ENCODE peak calls at places on chromosomes 5 and 9, in six cellular contexts. U, Y, E, H, T and K are unnamed samples. For H3K4me1, the result is how much of the 10 kb centered on the place peaks cover.

GRCh38 chr9:112810696-112811490 is 60.3 kb downstream of the SNX30 start:
- DNase-seq in U (no peak), E (no peak), H (no peak), Y (no peak), T (no peak), K (no peak)

GRCh38 chr9:72390896-72391295 is 25.9 kb upstream of the ZFAND5 start:
- DNase-seq in E (no peak), U (no peak), H (no peak), Y (no peak), T (no peak), K (no peak)

GRCh38 chr5:2670856-2671404 is 80.5 kb downstream of the IRX2 start:
- DNase-seq in Y (no peak), E (no peak), H (no peak), U (no peak), T (no peak), K (no peak)

GRCh38 chr9:93896093-93896492 is 59.1 kb downstream of the BARX1 start:
- DNase-seq in Y (no peak), T (no peak), E (no peak), H (no peak), U (no peak), K (no peak)

GRCh38 chr5:6545036-6545693 is 87.7 kb downstream of the NSUN2 start:
- DNase-seq in T (no peak), E (no peak), H (no peak), Y (no peak), U (no peak), K (no peak)

GRCh38 chr5:141958773-141959172 is 771 bp upstream of the PCDH12 start:
- DNase-seq in U (no peak), E (no peak), H (peak), T (no peak), Y (peak), K (no peak)

GRCh38 chr9:72718503-72718902 is 197.1 kb downstream of the TMC1 start:
- DNase-seq in T (no peak), E (no peak), Y (no peak), H (no peak), U (no peak), K (no peak)

GRCh38 chr5:135426102-135427082 is 20.8 kb downstream of the DCANP1 start:
- DNase-seq in E (no peak), U (peak), H (no peak), T (no peak), Y (peak), K (no peak)

GRCh38 chr5:74576941-74577456 is 63.5 kb downstream of the ENC1 start:
- DNase-seq in E (peak), Y (peak), T (no peak), H (no peak), U (no peak), K (no peak)

GRCh38 chr9:18474778-18475177 is 825 bp downstream of the ADAMTSL1 start:
- DNase-seq in U (no peak), E (no peak), H (no peak), T (no peak), Y (peak), K (no peak)

GRCh38 chr5:56685503-56686217 is 129.7 kb upstream of the MAP3K1 start:
- DNase-seq in E (no peak), U (no peak), Y (no peak), H (no peak), T (no peak), K (no peak)

GRCh38 chr5:159971931-159972461 is 36.9 kb upstream of the TTC1 start:
- DNase-seq in T (no peak), U (no peak), H (no peak), E (no peak), Y (no peak), K (peak)

GRCh38 chr5:159978358-159978757 is 30.6 kb upstream of the TTC1 start:
- DNase-seq in E (no peak), H (no peak), U (no peak), T (no peak), Y (no peak), K (no peak)

GRCh38 chr5:159976921-159977320 is 32.0 kb upstream of the TTC1 start:
- DNase-seq in H (no peak), T (no peak), Y (no peak), E (no peak), U (no peak), K (no peak)

GRCh38 chr5:159972538-159973362 is 36.2 kb upstream of the TTC1 start:
- DNase-seq in E (no peak), U (no peak), Y (no peak), H (no peak), T (no peak), K (peak)

DNA sequence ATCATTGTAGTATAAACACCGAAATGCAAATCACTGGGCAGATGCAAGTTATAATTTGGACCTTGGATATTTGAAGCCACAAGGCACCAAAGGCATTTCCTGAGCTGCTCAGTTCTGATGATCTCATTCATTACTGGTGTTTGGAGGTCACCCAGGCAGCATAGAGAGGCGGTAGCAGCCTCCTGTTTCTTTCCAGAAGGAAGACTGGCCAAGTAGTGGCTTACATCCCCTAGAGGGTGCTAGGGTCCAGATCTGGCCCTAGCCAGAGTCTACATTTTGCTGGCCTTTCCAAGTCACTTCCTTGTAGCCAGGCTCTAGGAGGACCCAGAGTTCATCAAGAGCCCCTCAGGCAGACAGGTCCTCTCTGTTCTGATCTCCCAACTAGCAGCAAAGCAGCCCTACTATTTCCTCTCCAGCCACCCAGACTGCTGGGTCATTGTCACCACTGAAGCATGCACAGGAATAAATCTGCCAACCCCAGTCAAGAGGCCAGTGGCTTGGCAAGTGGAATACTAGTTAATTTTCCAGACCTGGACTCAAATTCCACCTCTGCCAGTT is 33.4 kb upstream of the TTC1 start:
- DNase-seq in U (peak), T (no peak), Y (peak), E (peak), H (no peak), K (no peak)
- TF ChIP-seq CTCF in U (no peak), T (peak), Y (peak), E (no peak), H (no peak), K (no peak)

DNA sequence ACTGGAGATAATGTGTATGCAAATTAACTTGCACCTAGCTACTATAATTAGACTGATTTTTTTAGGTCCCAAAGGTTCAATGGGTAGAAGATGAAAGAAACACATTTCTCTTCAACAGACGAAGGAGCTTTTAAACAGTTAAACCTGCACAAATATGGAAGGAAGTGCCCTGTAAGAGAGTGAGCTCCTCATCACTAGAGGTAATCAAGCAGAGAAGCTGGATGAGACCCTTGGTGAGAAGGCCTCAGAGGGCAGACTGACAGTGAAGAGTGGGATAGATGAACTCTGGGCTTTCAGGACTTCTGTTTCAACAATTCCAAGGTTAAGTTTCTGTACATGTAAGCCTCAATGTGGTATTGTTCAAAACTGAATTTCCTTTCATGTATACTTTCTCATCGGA is 23.2 kb downstream of the PTPN3 start:
- DNase-seq in E (no peak), U (no peak), H (no peak), T (no peak), Y (no peak), K (no peak)
- H3K27ac ChIP-seq in E (peak), U (no peak), H (peak), T (no peak), Y (no peak), K (no peak)

GRCh38 chr9:89428222-89428761 is 69.6 kb downstream of the SEMA4D start:
- DNase-seq in H (no peak), T (no peak), Y (no peak), E (no peak), U (no peak), K (no peak)
- H3K4me1 ChIP-seq in H (half or more), T (under half), Y (under half), E (under half), U (under half), K (under half)

GRCh38 chr9:135726138-135726853 is 24.3 kb downstream of the KCNT1 start:
- DNase-seq in T (no peak), H (no peak), U (no peak), E (no peak), Y (no peak), K (no peak)
- TF ChIP-seq CTCF in T (no peak), H (no peak), U (peak), E (no peak), Y (peak), K (no peak)

GRCh38 chr5:932628-933250 is 40.1 kb downstream of the TRIP13 start:
- DNase-seq in Y (no peak), U (no peak), T (no peak), H (no peak), E (no peak), K (no peak)
- H3K27ac ChIP-seq in Y (no peak), U (no peak), T (no peak), H (no peak), E (no peak), K (no peak)

GRCh38 chr9:114803459-114803858 is 2.4 kb downstream of the TNFSF15 start:
- DNase-seq in T (no peak), Y (no peak), E (no peak), U (no peak), H (no peak), K (no peak)

GRCh38 chr9:114803886-114804285 is 2.0 kb downstream of the TNFSF15 start:
- DNase-seq in E (no peak), T (no peak), U (no peak), Y (no peak), H (no peak), K (no peak)

GRCh38 chr9:114805670-114806551 is at the start of gene TNFSF15:
- DNase-seq in Y (peak), T (peak), H (peak), U (no peak), E (no peak), K (peak)

GRCh38 chr9:114806571-114806970 is 732 bp upstream of the TNFSF15 start:
- DNase-seq in E (no peak), U (no peak), Y (no peak), T (no peak), H (no peak), K (no peak)

DNA sequence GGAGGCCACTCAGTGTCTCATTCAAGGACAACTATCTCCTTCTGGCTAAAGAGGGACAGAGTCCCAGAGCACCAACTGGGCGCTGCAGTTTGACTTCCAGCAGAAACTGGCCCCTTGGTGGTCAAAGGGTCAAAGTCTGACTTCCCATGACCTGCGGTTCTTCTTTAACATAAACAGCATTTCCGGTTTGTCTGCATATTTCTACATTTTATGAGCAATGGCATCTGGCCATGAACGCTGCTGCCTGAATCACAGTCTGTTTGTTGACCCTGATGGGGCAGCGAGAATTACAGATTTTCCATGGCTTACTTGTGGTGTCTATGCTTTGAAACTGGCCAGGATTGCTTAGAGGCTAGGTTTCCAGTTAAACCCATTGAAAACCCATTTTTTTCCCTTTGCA is 1.3 kb downstream of the TNFSF15 start:
- DNase-seq in E (no peak), Y (peak), T (peak), H (no peak), U (peak), K (peak)
- H3K4me1 ChIP-seq in E (under half), Y (under half), T (under half), H (under half), U (under half), K (under half)

DNA sequence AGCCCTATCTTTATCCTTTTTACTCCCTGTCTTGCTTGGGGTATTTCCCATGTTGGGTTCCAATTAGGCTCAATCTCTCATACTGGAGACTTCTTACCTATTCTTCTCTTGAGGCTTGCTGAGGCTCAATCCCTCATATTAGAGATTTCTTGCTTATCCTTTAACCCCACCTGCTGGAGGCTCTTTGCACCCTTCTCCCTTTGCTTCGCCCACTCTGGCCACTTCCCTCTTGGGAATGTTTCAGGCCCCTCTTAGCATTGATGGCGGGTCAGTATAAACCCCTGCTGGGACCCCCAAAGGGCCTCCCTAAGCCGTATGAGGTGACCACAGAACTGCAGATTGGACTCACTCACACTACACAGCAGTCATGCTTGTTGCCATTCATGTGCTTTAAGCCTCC is 69.3 kb upstream of the CDK20 start:
- DNase-seq in Y (no peak), H (no peak), E (no peak), U (no peak), T (no peak), K (no peak)
- TF ChIP-seq CTCF in Y (no peak), H (no peak), E (no peak), U (no peak), T (peak), K (no peak)

DNA sequence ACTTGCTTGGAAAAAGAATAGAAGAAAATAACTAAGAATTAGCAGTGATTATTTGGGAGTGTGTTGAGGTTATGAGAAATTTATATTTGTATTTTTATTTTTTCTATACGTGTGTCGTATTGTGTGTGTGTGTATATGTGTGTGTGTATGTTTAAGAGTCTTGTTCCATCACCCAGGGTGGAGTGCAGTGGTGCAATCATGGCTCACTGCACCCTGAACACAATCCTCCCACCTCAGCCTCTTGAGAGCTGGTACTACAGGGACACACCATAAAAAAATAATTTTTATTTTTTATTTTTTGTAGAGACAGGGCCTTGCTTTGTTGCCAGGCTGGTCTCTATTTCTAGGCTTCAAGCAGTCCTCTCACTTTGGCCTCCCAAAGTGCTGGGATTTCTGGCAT is 643.8 kb downstream of the PDE4D start:
- DNase-seq in Y (no peak), H (no peak), E (no peak), T (no peak), U (no peak), K (no peak)
- H3K27ac ChIP-seq in Y (no peak), H (peak), E (no peak), T (no peak), U (no peak), K (no peak)

DNA sequence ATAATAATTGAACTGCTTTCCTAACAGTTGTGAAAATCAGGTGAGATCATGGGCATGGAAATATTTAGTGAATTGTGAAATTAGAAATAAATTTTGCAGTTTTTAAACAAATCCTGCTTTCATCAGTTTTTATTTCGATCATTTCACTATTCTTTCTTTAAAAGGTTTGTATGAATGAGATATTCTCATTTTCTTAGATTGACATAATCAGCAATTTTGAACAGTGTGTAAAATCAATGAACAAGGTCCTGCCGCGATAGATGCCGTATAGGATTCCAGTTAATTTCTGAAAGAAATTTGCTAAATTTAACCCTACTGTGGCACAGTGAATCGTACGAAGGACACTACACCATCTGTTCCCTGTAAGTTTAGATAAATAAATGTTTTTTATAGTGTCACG is 7.5 kb downstream of the RAD23B start:
- DNase-seq in Y (no peak), T (no peak), U (no peak), H (no peak), E (no peak), K (no peak)
- H3K4me1 ChIP-seq in Y (under half), T (under half), U (under half), H (half or more), E (half or more), K (under half)